ENCODE peak calls at places on chromosomes 13 and 19, in eight cellular contexts. F is stomach, W is ovary, Y is H1, M is K562, Z is SK-N-SH, P is tibial nerve, Q is sigmoid colon. E is an unnamed sample.

GRCh38 chr13:24192036-24192810 is 31.7 kb downstream of the SPATA13 start:
- DNase-seq in F (no peak), W (no peak), Y (no peak), M (no peak), Z (no peak), P (no peak), Q (no peak), E (no peak)

GRCh38 chr19:1872807-1873523 is 9.6 kb upstream of the KLF16 start:
- DNase-seq in F (no peak), W (peak; percentile 45), Y (no peak), M (no peak), Z (no peak), P (no peak), Q (no peak), E (no peak)

GRCh38 chr19:3059653-3060052 is 2.6 kb downstream of the TLE5 start:
- DNase-seq in F (no peak), W (no peak), Y (no peak), M (no peak), Z (no peak), P (no peak), Q (no peak), E (no peak)

GRCh38 chr13:77729502-77730221 is 32.2 kb downstream of the SLAIN1 start:
- DNase-seq in F (no peak), W (no peak), Y (no peak), M (no peak), Z (no peak), P (no peak), Q (no peak), E (no peak)

GRCh38 chr19:42422576-42423461 is 4.4 kb downstream of the LIPE start:
- DNase-seq in F (no peak), W (peak; percentile 73), Y (no peak), M (no peak), Z (peak; percentile 85), P (no peak), Q (peak; percentile 60), E (peak; percentile 47)

GRCh38 chr13:24176351-24177101 is 16.0 kb downstream of the SPATA13 start:
- DNase-seq in F (no peak), W (peak; percentile 66), Y (no peak), M (no peak), Z (no peak), P (no peak), Q (no peak), E (no peak)

GRCh38 chr19:49499030-49499670 is 2.9 kb downstream of the RPS11 start:
- DNase-seq in F (no peak), W (no peak), Y (no peak), M (no peak), Z (no peak), P (no peak), Q (no peak), E (no peak)

GRCh38 chr19:1880611-1881392 is 4.5 kb downstream of the ABHD17A start:
- DNase-seq in F (no peak), W (no peak), Y (no peak), M (no peak), Z (no peak), P (no peak), Q (peak; percentile 66), E (no peak)

GRCh38 chr19:35081201-35081600 is 34.4 kb upstream of the FXYD3 start:
- DNase-seq in F (no peak), W (no peak), Y (no peak), M (no peak), Z (no peak), P (no peak), Q (no peak), E (no peak)

GRCh38 chr13:72290962-72291681 is 424.1 kb upstream of the DACH1 start:
- DNase-seq in F (no peak), W (no peak), Y (peak; percentile 31), M (no peak), Z (no peak), P (no peak), Q (no peak), E (no peak)

GRCh38 chr13:42333613-42334328 is 61.8 kb downstream of the AKAP11 start:
- DNase-seq in F (no peak), W (no peak), Y (no peak), M (peak; percentile 11), Z (no peak), P (no peak), Q (no peak), E (no peak)

GRCh38 chr19:1045247-1045603 is 5.3 kb downstream of the ABCA7 start:
- DNase-seq in F (peak; percentile 45), W (no peak), Y (no peak), M (peak; percentile 97), Z (peak; percentile 72), P (no peak), Q (no peak), E (peak; percentile 73)

GRCh38 chr13:40974460-40975407 is 44.4 kb downstream of the ELF1 start:
- DNase-seq in F (no peak), W (no peak), Y (no peak), M (peak; percentile 69), Z (no peak), P (no peak), Q (no peak), E (peak; percentile 20)

GRCh38 chr13:103351035-103351828 is 285.0 kb upstream of the SLC10A2 start:
- DNase-seq in F (no peak), W (no peak), Y (peak; percentile 21), M (no peak), Z (no peak), P (no peak), Q (no peak), E (peak; percentile 10)

GRCh38 chr13:78102121-78102677 is 183.6 kb upstream of the EDNRB start:
- DNase-seq in F (no peak), W (no peak), Y (no peak), M (no peak), Z (no peak), P (peak; percentile 48), Q (peak; percentile 64), E (peak; percentile 9)

GRCh38 chr13:48000559-48001126 is 430 bp downstream of the SUCLA2 start:
- DNase-seq in F (peak; percentile 27), W (no peak), Y (no peak), M (peak; percentile 20), Z (no peak), P (no peak), Q (peak; percentile 66), E (peak; percentile 26)

GRCh38 chr19:18393836-18394235 is 3.6 kb downstream of the LRRC25 start:
- DNase-seq in F (peak; percentile 76), W (no peak), Y (no peak), M (no peak), Z (no peak), P (no peak), Q (no peak), E (no peak)

GRCh38 chr19:18396471-18397241 is 766 bp downstream of the LRRC25 start:
- DNase-seq in F (no peak), W (no peak), Y (no peak), M (no peak), Z (no peak), P (no peak), Q (no peak), E (no peak)

GRCh38 chr19:18399008-18399407 is 1.6 kb upstream of the LRRC25 start:
- DNase-seq in F (peak; percentile 87), W (no peak), Y (no peak), M (no peak), Z (no peak), P (no peak), Q (no peak), E (peak; percentile 60)

GRCh38 chr19:18401580-18402112 is 4.2 kb upstream of the LRRC25 start:
- DNase-seq in F (no peak), W (no peak), Y (no peak), M (peak; percentile 63), Z (no peak), P (no peak), Q (peak; percentile 84), E (peak; percentile 85)

GRCh38 chr19:18397242-18398202 is at the start of gene LRRC25:
- DNase-seq in F (no peak), W (peak; percentile 57), Y (no peak), M (peak; percentile 53), Z (peak; percentile 63), P (no peak), Q (peak; percentile 77), E (no peak)
- TF ChIP-seq EP300 in F (no peak), W (no peak), Y (no peak), M (no peak), Z (no peak), P (no peak), Q (no peak), E (no peak)

DNA sequence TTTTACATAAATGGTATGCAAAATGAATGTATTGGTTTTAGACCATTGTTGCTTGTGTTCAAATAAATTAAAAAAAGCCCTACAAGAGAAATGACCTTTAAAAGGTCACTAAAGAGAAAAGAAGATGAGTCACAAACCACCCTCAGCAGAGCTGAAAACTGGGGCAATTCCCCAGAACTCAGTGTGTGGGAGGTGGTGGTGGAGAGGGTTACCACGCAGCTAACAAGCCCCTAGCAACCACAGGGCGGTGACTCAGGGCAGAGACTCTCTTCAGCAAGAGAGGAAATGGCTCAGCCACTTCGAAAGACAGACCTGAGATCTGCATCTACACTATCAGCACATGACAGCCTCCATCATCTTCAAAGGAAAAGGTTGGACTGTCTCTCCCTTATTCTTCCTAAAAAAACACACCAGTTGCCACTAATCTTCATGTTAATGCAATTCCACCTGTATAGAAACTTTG is 29.4 kb upstream of the NDFIP2 start:
- DNase-seq in F (no peak), W (no peak), Y (no peak), M (peak; percentile 82), Z (peak; percentile 6), P (no peak), Q (no peak), E (peak; percentile 26)
- H3K27ac ChIP-seq in F (no peak overlapping the region), W (no peak overlapping the region), Y (no peak overlapping the region), M (peak overlapping the region; percentile 59), Z (no peak overlapping the region), P (no peak overlapping the region), Q (no peak overlapping the region), E (no peak overlapping the region)

DNA sequence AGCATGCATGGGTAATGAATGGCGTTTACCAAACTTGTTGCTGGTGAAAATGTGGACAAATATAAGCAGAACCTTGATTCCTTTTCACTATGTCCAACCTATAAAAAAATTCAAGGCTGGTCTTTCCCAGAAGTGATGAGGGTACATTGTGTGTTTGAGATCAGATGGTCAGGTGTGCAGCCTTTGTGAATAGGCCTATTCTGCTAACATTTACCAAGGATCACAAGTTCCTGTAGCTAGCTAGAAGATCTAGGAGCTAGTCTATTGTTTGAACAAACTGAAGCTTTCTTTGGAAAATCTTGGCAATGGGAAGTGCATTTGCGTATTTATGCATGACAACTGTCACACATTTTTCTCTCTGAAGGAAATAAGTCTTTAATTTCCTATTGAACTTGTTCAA is 489.6 kb downstream of the KLF5 start:
- DNase-seq in F (no peak), W (no peak), Y (no peak), M (no peak), Z (no peak), P (no peak), Q (no peak), E (no peak)
- TF ChIP-seq EP300 in F (no peak), W (no peak), Y (no peak), M (no peak), Z (no peak), P (no peak), Q (no peak), E (no peak)

GRCh38 chr13:111899714-111900389 is 167.1 kb upstream of the SOX1 start:
- DNase-seq in F (no peak), W (no peak), Y (no peak), M (no peak), Z (no peak), P (no peak), Q (peak; percentile 40), E (no peak)
- H3K27ac ChIP-seq in F (no peak overlapping the region), W (no peak overlapping the region), Y (no peak overlapping the region), M (no peak overlapping the region), Z (no peak overlapping the region), P (no peak overlapping the region), Q (no peak overlapping the region), E (no peak overlapping the region)

E was measured in transverse colon.